ENCODE peak calls at places on chromosomes 2 and 18, in six cellular contexts. J is GM23248, Y is GM23338, E is pancreas, Q is AG04450, Z is ascending aorta. F is an unnamed sample.

GRCh38 chr18:79507076-79507545 is 111.4 kb downstream of the NFATC1 start:
- DNase-seq in J (peak; percentile 79), Y (no peak), E (no peak), Q (no peak), Z (no peak), F (peak; percentile 29)

GRCh38 chr2:174246944-174247381 is 1.4 kb downstream of the OLA1 start:
- DNase-seq in J (no peak), Y (no peak), E (no peak), Q (no peak), Z (no peak), F (no peak)

GRCh38 chr2:187003038-187003543 is 154.1 kb upstream of the ZSWIM2 start:
- DNase-seq in J (no peak), Y (no peak), E (no peak), Q (no peak), Z (no peak), F (no peak)

GRCh38 chr2:2646312-2647051 is 315.4 kb upstream of the MYT1L start:
- DNase-seq in J (no peak), Y (no peak), E (no peak), Q (no peak), Z (no peak), F (peak; percentile 84)

GRCh38 chr18:8366656-8367055 is 242.6 kb upstream of the RAB12 start:
- DNase-seq in J (no peak), Y (peak; percentile 55), E (no peak), Q (no peak), Z (no peak), F (no peak)

GRCh38 chr2:142165790-142166189 is 35.0 kb upstream of the LRP1B start:
- DNase-seq in J (peak; percentile 48), Y (peak; percentile 76), E (no peak), Q (peak; percentile 16), Z (no peak), F (no peak)

GRCh38 chr2:112181571-112182290 is 43.5 kb downstream of the FBLN7 start:
- DNase-seq in J (no peak), Y (peak; percentile 77), E (peak; percentile 29), Q (no peak), Z (no peak), F (peak; percentile 53)

GRCh38 chr18:74264303-74265020 is 27.3 kb downstream of the CYB5A start:
- DNase-seq in J (no peak), Y (no peak), E (no peak), Q (no peak), Z (no peak), F (no peak)

GRCh38 chr2:3300224-3300623 is 77.4 kb downstream of the EIPR1 start:
- DNase-seq in J (no peak), Y (no peak), E (no peak), Q (no peak), Z (no peak), F (no peak)

GRCh38 chr2:37774976-37775907 is 103.8 kb upstream of the CDC42EP3 start:
- DNase-seq in J (no peak), Y (no peak), E (no peak), Q (no peak), Z (no peak), F (no peak)

GRCh38 chr2:231373184-231373583 is 22.3 kb upstream of the B3GNT7 start:
- DNase-seq in J (no peak), Y (no peak), E (no peak), Q (no peak), Z (no peak), F (no peak)

GRCh38 chr2:1233280-1233679 is 180.0 kb upstream of the TPO start:
- DNase-seq in J (no peak), Y (no peak), E (no peak), Q (no peak), Z (no peak), F (no peak)

GRCh38 chr18:58970943-58971799 is 106.5 kb downstream of the ZNF532 start:
- DNase-seq in J (no peak), Y (no peak), E (no peak), Q (no peak), Z (no peak), F (no peak)

GRCh38 chr2:44927979-44928659 is 13.4 kb upstream of the SIX3 start:
- DNase-seq in J (no peak), Y (peak; percentile 77), E (no peak), Q (no peak), Z (no peak), F (no peak)
- H3K27me3 ChIP-seq in J (peaks cover 98% of the 10 kb centered on the region), Y (peaks cover 100% of the 10 kb centered on the region), E (peaks cover 39% of the 10 kb centered on the region), Q (peaks cover 85% of the 10 kb centered on the region), Z (peaks cover 8% of the 10 kb centered on the region), F (peaks cover 9% of the 10 kb centered on the region)

GRCh38 chr2:229269146-229269545 is 1.9 kb downstream of the PID1 start:
- DNase-seq in J (no peak), Y (no peak), E (no peak), Q (no peak), Z (no peak), F (no peak)
- H3K4me3 ChIP-seq in J (peak overlapping the region; percentile 43), Y (no peak overlapping the region), E (no peak overlapping the region), Q (no peak overlapping the region), Z (peak overlapping the region; percentile 94), F (no peak overlapping the region)

GRCh38 chr2:60830991-60831390 is 50.4 kb upstream of the REL start:
- DNase-seq in J (no peak), Y (no peak), E (no peak), Q (no peak), Z (no peak), F (no peak)
- H3K27ac ChIP-seq in J (no peak overlapping the region), Y (no peak overlapping the region), E (no peak overlapping the region), Q (no peak overlapping the region), Z (no peak overlapping the region), F (no peak overlapping the region)

GRCh38 chr2:105220604-105221003 is 20.9 kb upstream of the GPR45 start:
- DNase-seq in J (no peak), Y (no peak), E (no peak), Q (no peak), Z (no peak), F (no peak)
- H3K27me3 ChIP-seq in J (peaks cover 61% of the 10 kb centered on the region), Y (no peaks in the 10 kb centered on the region), E (no peaks in the 10 kb centered on the region), Q (peaks cover 12% of the 10 kb centered on the region), Z (no peaks in the 10 kb centered on the region), F (no peaks in the 10 kb centered on the region)

GRCh38 chr2:128319457-128319772 is 747 bp upstream of the HS6ST1 start:
- DNase-seq in J (no peak), Y (no peak), E (no peak), Q (no peak), Z (no peak), F (no peak)
- H3K4me3 ChIP-seq in J (peak overlapping the region; percentile 75), Y (peak overlapping the region; percentile 67), E (peak overlapping the region; percentile 46), Q (peak overlapping the region; percentile 66), Z (peak overlapping the region; percentile 67), F (peak overlapping the region; percentile 63)

GRCh38 chr2:64655873-64656272 is 2.2 kb upstream of the SERTAD2 start:
- DNase-seq in J (no peak), Y (no peak), E (no peak), Q (no peak), Z (no peak), F (no peak)
- H3K27ac ChIP-seq in J (peak overlapping the region; percentile 97), Y (no peak overlapping the region), E (no peak overlapping the region), Q (no peak overlapping the region), Z (no peak overlapping the region), F (peak overlapping the region; percentile 85)

DNA sequence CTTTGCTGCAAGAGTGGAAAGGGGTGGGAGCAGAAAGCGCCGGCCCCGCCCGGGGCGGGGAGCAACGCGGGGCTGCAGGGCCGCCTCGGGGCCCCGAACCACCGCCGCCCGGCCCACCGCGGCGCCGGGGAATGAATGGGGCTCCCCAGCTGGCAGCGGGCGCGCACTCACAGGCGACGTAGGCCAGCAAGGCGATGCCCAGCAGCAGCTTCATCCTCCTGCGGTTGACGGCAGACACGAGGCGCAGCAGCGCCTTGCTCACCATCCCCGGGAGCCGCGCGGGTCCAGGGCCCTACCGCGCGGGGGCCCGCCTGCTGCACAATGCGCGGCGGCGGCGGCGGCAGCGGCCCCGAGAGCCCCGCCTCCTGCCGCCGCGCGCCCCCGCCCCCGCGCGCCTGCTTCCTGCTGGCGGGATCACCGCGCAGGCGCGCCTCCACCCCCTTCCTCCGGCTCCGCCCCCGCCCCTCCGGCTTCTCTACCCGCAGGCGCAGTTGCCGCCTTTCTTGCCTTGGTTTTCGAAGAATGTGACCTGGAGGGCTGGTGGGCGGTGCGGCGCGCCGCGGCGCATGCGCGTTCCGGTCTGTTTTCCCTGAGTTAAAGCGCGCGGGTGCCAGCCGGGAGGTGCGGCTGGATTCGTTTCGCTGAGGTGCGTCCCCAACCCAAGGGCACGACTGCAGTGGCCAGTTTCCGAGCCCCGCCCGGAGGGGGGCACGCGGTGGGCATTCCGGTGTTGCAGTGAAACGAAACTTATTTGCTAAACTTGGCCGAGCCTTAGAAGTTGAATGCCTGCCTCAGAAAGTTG is at the start of gene UXS1:
- DNase-seq in J (peak; percentile 99), Y (peak; percentile 98), E (peak; percentile 98), Q (peak; percentile 92), Z (peak; percentile 93), F (peak; percentile 97)
- H3K27me3 ChIP-seq in J (no peaks in the 10 kb centered on the region), Y (no peaks in the 10 kb centered on the region), E (no peaks in the 10 kb centered on the region), Q (peaks cover 3% of the 10 kb centered on the region), Z (no peaks in the 10 kb centered on the region), F (no peaks in the 10 kb centered on the region)

DNA sequence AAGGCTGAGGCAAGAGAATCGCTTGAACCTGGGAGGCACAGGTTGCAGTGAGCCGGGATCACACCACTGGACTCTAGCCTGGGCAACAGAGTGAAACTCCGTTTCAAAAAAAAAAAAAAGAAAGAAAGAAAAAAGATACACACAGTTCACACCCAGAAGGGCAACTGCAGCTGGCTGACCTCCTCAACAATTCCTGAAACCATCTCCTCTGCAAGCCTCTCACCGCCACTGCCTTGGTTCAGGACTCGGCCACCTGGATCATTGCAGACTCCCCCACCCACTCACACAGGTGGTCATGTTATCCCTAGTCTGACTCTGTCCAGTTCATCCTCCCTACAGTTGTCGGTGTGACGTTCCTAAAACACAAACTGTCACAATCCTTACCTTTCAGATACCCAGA is 2.2 kb downstream of the CYS1 start:
- DNase-seq in J (no peak), Y (no peak), E (no peak), Q (no peak), Z (no peak), F (no peak)
- H3K4me3 ChIP-seq in J (no peak overlapping the region), Y (no peak overlapping the region), E (no peak overlapping the region), Q (no peak overlapping the region), Z (no peak overlapping the region), F (no peak overlapping the region)

DNA sequence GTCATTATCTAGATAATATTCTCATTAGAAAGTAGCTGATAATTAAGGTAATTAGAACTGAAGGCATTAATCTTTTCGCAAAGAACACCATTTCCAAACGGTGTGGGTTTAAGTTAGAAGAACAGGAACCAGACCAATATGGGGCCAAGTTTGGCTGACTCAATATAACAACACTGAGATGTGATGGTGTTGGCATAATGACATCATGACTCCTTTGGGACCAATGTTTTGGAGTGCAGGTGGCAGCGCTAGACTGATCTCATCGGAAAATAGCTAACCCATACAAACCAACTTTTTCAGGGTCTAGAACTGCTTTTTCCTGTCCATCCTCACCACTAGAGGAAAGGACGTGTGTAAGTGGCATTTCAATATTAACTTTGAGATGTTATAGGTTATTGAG is 1171.7 kb upstream of the ZEB2 start:
- DNase-seq in J (no peak), Y (no peak), E (no peak), Q (no peak), Z (no peak), F (no peak)
- H3K27ac ChIP-seq in J (no peak overlapping the region), Y (no peak overlapping the region), E (no peak overlapping the region), Q (no peak overlapping the region), Z (no peak overlapping the region), F (no peak overlapping the region)

DNA sequence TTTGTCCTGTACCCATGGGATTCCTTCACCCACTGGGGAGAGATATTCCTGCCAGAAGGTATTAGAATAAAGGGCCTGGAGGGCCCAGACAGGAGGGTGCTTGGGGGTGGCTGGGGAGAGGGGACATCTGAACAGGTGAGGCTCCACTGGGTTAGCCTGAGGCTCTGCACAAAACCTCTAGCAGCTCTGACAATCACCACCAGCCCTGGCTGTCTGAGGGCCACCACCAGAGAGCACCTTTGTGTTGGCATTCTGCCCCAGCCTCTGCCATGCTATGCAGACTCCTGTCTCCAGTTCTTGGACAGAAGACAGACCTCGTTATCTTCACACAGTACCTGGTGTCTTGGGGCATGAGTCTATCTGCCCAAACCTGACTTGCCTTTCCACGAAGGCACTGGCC is 25.3 kb downstream of the SLC16A14 start:
- DNase-seq in J (no peak), Y (no peak), E (no peak), Q (no peak), Z (no peak), F (no peak)
- H3K27me3 ChIP-seq in J (no peaks in the 10 kb centered on the region), Y (no peaks in the 10 kb centered on the region), E (no peaks in the 10 kb centered on the region), Q (no peaks in the 10 kb centered on the region), Z (no peaks in the 10 kb centered on the region), F (no peaks in the 10 kb centered on the region)

F was measured in naive thymus-derived CD4-positive, alpha-beta T cell.